ENCODE peak calls at places on chromosomes 2 and 18, in nine cellular contexts. R is GM12878, D is K562, I is A549, Y is H1, B is HCT116, O is endothelial cell of umbilical vein, P is SK-N-SH, H is HepG2. Z is an unnamed sample.
A peak's percentile ranks its signal among the peaks of the same experiment; 100 is the strongest.

GRCh38 chr2:45261746-45262145 is 252.5 kb upstream of the SIX2 start:
- DNase-seq in I (no peak), O (no peak), R (no peak), P (no peak), B (no peak), Y (no peak), H (no peak), D (no peak), Z (no peak)

GRCh38 chr2:151671198-151671597 is 63.1 kb downstream of the NEB start:
- DNase-seq in O (no peak), B (no peak), D (no peak), H (no peak), R (no peak), P (no peak), Y (no peak), I (no peak), Z (no peak)

GRCh38 chr2:102020596-102021170 is 28.9 kb downstream of the IL1R2 start:
- DNase-seq in Y (peak; percentile 64), B (peak; percentile 61), R (no peak), P (peak; percentile 81), D (peak; percentile 86), O (peak; percentile 83), I (peak; percentile 87), H (peak; percentile 80), Z (peak; percentile 88)

GRCh38 chr2:109348645-109349554 is 219.9 kb downstream of the SH3RF3 start:
- DNase-seq in B (no peak), D (no peak), Y (no peak), O (peak; percentile 46), R (no peak), P (no peak), I (no peak), H (no peak), Z (no peak)

GRCh38 chr2:147365577-147365976 is 479.3 kb upstream of the ACVR2A start:
- DNase-seq in B (no peak), I (no peak), P (no peak), O (no peak), R (no peak), Y (no peak), H (no peak), D (no peak), Z (no peak)

GRCh38 chr18:44592639-44593038 is 88.0 kb upstream of the SETBP1 start:
- DNase-seq in B (no peak), H (no peak), I (no peak), Y (no peak), O (no peak), R (no peak), P (no peak), D (no peak), Z (no peak)

GRCh38 chr2:197215988-197216979 is 94.3 kb downstream of the ANKRD44 start:
- DNase-seq in O (peak; percentile 34), R (peak; percentile 80), P (no peak), Y (no peak), B (no peak), I (no peak), H (no peak), D (no peak), Z (peak; percentile 74)

GRCh38 chr2:45707034-45707433 is 55.6 kb downstream of the PRKCE start:
- DNase-seq in P (no peak), B (no peak), H (no peak), I (no peak), R (no peak), O (no peak), D (no peak), Y (no peak), Z (no peak)

GRCh38 chr2:180012523-180012922 is 5.4 kb upstream of the CWC22 start:
- DNase-seq in O (peak; percentile 1), Y (no peak), P (no peak), B (no peak), R (no peak), D (no peak), H (peak; percentile 23), I (peak; percentile 16), Z (no peak)

GRCh38 chr2:182650704-182651103 is 65.4 kb upstream of the DNAJC10 start:
- DNase-seq in O (peak; percentile 67), P (peak; percentile 16), I (peak; percentile 53), R (no peak), B (peak; percentile 40), H (peak; percentile 28), D (no peak), Y (no peak), Z (peak; percentile 50)

GRCh38 chr2:227228061-227228667 is 63.7 kb downstream of the COL4A3 start:
- DNase-seq in P (peak; percentile 69), R (no peak), B (no peak), H (no peak), D (no peak), O (no peak), I (peak; percentile 71), Y (no peak), Z (no peak)

GRCh38 chr2:221571391-221572179 is 519 bp downstream of the EPHA4 start:
- DNase-seq in P (peak; percentile 16), I (no peak), Y (no peak), H (no peak), O (peak; percentile 47), B (no peak), D (no peak), R (no peak), Z (no peak)

GRCh38 chr18:42564761-42565160 is 550.7 kb downstream of the RIT2 start:
- DNase-seq in Y (no peak), D (no peak), H (no peak), P (no peak), R (no peak), B (no peak), O (no peak), I (no peak), Z (no peak)

GRCh38 chr2:128408349-128409305 is 90.0 kb upstream of the HS6ST1 start:
- DNase-seq in P (peak; percentile 38), H (no peak), R (no peak), O (peak; percentile 14), I (no peak), Y (no peak), D (no peak), B (no peak), Z (peak; percentile 77)

GRCh38 chr2:82524826-82525225 is 1934.3 kb downstream of the SUCLG1 start:
- DNase-seq in B (no peak), R (no peak), H (no peak), Y (no peak), P (no peak), I (no peak), D (no peak), O (no peak), Z (no peak)

GRCh38 chr2:88090446-88091283 is 23.0 kb downstream of the SMYD1 start:
- DNase-seq in R (no peak), O (peak; percentile 18), P (no peak), H (no peak), Y (no peak), I (no peak), B (no peak), D (no peak), Z (peak; percentile 53)

GRCh38 chr2:237698338-237698694 is 70.9 kb downstream of the LRRFIP1 start:
- DNase-seq in R (no peak), B (no peak), I (no peak), Y (no peak), O (no peak), D (no peak), H (no peak), P (no peak), Z (no peak)

GRCh38 chr2:241612156-241613017 is 24.6 kb downstream of the THAP4 start:
- DNase-seq in R (no peak), I (no peak), D (no peak), P (no peak), O (no peak), Y (no peak), B (no peak), H (no peak), Z (no peak)

GRCh38 chr2:239396881-239397681 is 3.7 kb downstream of the HDAC4 start:
- DNase-seq in R (no peak), H (no peak), D (no peak), P (no peak), O (no peak), Y (no peak), B (no peak), I (peak; percentile 25), Z (peak; percentile 34)
- TF ChIP-seq CTCF in R (peak; percentile 40), H (peak; percentile 85), D (peak; percentile 25), P (no peak), O (no peak), Y (peak; percentile 48), B (peak; percentile 19), I (no peak), Z (no peak)

DNA sequence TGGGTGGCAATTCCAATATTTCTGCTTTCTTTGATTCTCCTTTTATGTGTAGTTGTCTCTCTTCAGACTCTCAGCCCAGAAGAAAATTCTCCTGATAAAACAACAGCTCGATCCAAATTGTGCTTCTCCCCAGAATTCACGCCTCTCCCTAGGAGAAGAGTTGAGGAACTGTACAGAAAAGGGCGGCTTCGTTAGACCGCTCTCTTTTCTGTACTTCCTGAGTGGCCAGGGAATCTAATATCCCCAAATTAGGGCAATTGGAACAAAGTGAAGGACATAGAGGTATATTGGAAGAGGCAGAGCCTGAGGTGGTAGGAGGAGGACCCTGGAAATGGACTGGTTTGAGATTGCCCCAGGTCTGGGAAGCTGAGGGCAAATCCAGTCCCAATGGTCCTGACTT is 5.6 kb downstream of the ADCYAP1 start:
- DNase-seq in H (no peak), P (no peak), I (no peak), B (no peak), D (no peak), R (no peak), O (no peak), Y (no peak), Z (no peak)
- H3K4me3 ChIP-seq in H (no peak overlapping the region), P (no peak overlapping the region), I (no peak overlapping the region), B (no peak overlapping the region), D (no peak overlapping the region), R (no peak overlapping the region), O (no peak overlapping the region), Y (no peak overlapping the region), Z (no peak overlapping the region)

GRCh38 chr2:124570872-124571271 is 545.8 kb downstream of the CNTNAP5 start:
- DNase-seq in O (no peak), R (no peak), B (no peak), Y (no peak), P (no peak), I (no peak), H (peak; percentile 92), D (no peak), Z (no peak)

GRCh38 chr2:124561486-124561885 is 536.4 kb downstream of the CNTNAP5 start:
- DNase-seq in R (no peak), P (no peak), O (no peak), I (no peak), D (no peak), H (no peak), Y (no peak), B (no peak), Z (no peak)

GRCh38 chr2:124563415-124563814 is 538.3 kb downstream of the CNTNAP5 start:
- DNase-seq in Y (no peak), R (no peak), B (no peak), H (peak; percentile 23), P (no peak), I (no peak), O (no peak), D (no peak), Z (peak; percentile 2)

GRCh38 chr2:124571836-124572235 is 546.7 kb downstream of the CNTNAP5 start:
- DNase-seq in I (no peak), Y (no peak), H (no peak), O (no peak), D (no peak), R (no peak), B (no peak), P (no peak), Z (no peak)

GRCh38 chr2:124566518-124566970 is 541.5 kb downstream of the CNTNAP5 start:
- DNase-seq in D (no peak), Y (no peak), R (no peak), H (peak; percentile 99), O (no peak), P (no peak), I (no peak), B (no peak), Z (no peak)
- TF ChIP-seq MAX in D (no peak), Y (no peak), R (no peak), H (peak; percentile 80), O (no peak), P (no peak), I (no peak), B (no peak), Z (no peak)

GRCh38 chr2:220053919-220054318 is 426.5 kb downstream of the SLC4A3 start:
- DNase-seq in R (no peak), B (peak; percentile 24), O (no peak), H (no peak), I (peak; percentile 57), Y (no peak), P (no peak), D (no peak), Z (peak; percentile 39)
- TF ChIP-seq CTCF in R (no peak), B (peak; percentile 51), O (no peak), H (peak; percentile 25), I (peak; percentile 39), Y (no peak), P (peak; percentile 38), D (peak; percentile 34), Z (peak; percentile 41)